ENCODE peak calls at places on chromosomes 12 and 14, in five cellular contexts. P, W, V, L and Q are unnamed samples.

GRCh38 chr12:98504368-98504617 is 11.1 kb upstream of the TMPO start:
- DNase-seq in P (no peak), L (no peak), W (no peak), V (no peak), Q (no peak)

GRCh38 chr14:63632932-63633514 is 8.6 kb downstream of the WDR89 start:
- DNase-seq in P (no peak), W (peak; percentile 70), L (no peak), V (peak; percentile 44), Q (peak; percentile 44)

GRCh38 chr12:25549120-25549519 is 4.0 kb downstream of the LMNTD1 start:
- DNase-seq in L (no peak), V (no peak), W (no peak), P (no peak), Q (no peak)

GRCh38 chr12:3218150-3218845 is 141.1 kb downstream of the TSPAN9 start:
- DNase-seq in W (no peak), L (no peak), V (peak; percentile 78), P (no peak), Q (peak; percentile 81)

GRCh38 chr12:71627438-71628002 is 36.1 kb downstream of the ZFC3H1 start:
- DNase-seq in W (no peak), L (no peak), P (no peak), V (no peak), Q (no peak)

GRCh38 chr14:80602931-80603330 is 338.6 kb downstream of the CEP128 start:
- DNase-seq in L (no peak), P (no peak), W (no peak), V (no peak), Q (no peak)

GRCh38 chr12:47942327-47943230 is 20.8 kb upstream of the TMEM106C start:
- DNase-seq in P (peak; percentile 38), V (no peak), W (no peak), L (peak; percentile 71), Q (no peak)

GRCh38 chr12:109967383-109968031 is 28.7 kb downstream of the GIT2 start:
- DNase-seq in L (peak; percentile 19), P (no peak), V (no peak), W (peak; percentile 85), Q (no peak)

GRCh38 chr12:60144395-60144794 is 548.6 kb downstream of the SLC16A7 start:
- DNase-seq in P (no peak), V (no peak), L (no peak), W (no peak), Q (no peak)

GRCh38 chr14:90439874-90440442 is 43.1 kb downstream of the CALM1 start:
- DNase-seq in V (no peak), P (no peak), W (no peak), L (no peak), Q (no peak)

GRCh38 chr14:51776102-51776894 is 84.1 kb upstream of the GNG2 start:
- DNase-seq in P (peak; percentile 43), V (peak; percentile 68), W (peak; percentile 72), L (peak; percentile 94), Q (peak; percentile 69)

GRCh38 chr12:2783936-2784600 is 10.7 kb upstream of the FKBP4 start:
- DNase-seq in V (peak; percentile 44), P (no peak), L (peak; percentile 64), W (peak; percentile 73), Q (peak; percentile 53)

GRCh38 chr14:104450811-104451401 is 128.7 kb upstream of the C14orf180 start:
- DNase-seq in V (no peak), L (no peak), P (no peak), W (no peak), Q (no peak)

GRCh38 chr14:77302926-77303325 is 17.8 kb downstream of the POMT2 start:
- DNase-seq in V (peak; percentile 77), P (no peak), L (peak; percentile 78), W (peak; percentile 32), Q (peak; percentile 95)

GRCh38 chr12:1218369-1218768 is 227.3 kb downstream of the ERC1 start:
- DNase-seq in V (no peak), W (no peak), P (no peak), L (no peak), Q (no peak)

GRCh38 chr12:80262372-80263170 is 163.2 kb downstream of the OTOGL start:
- DNase-seq in P (no peak), L (no peak), W (peak; percentile 27), V (peak; percentile 26), Q (no peak)

GRCh38 chr12:49903351-49903699 is 375 bp downstream of the FAIM2 start:
- DNase-seq in W (no peak), P (no peak), L (no peak), V (no peak), Q (no peak)

GRCh38 chr12:49901986-49902385 is 1.7 kb downstream of the FAIM2 start:
- DNase-seq in L (no peak), P (no peak), W (no peak), V (no peak), Q (no peak)

GRCh38 chr12:49904601-49905000 is 901 bp upstream of the FAIM2 start:
- DNase-seq in L (no peak), P (no peak), V (no peak), W (no peak), Q (no peak)

GRCh38 chr12:49902399-49903350 is 1.0 kb downstream of the FAIM2 start:
- DNase-seq in L (peak; percentile 92), V (no peak), W (no peak), P (no peak), Q (no peak)

GRCh38 chr12:49903700-49904423 is at the start of gene FAIM2:
- DNase-seq in W (no peak), V (peak; percentile 82), P (no peak), L (no peak), Q (peak; percentile 44)
- H2BK120ac ChIP-seq in W (no peak within 1 kb of the TSS), V (peak within 1 kb of the TSS; percentile 48), P (no peak within 1 kb of the TSS), L (no peak within 1 kb of the TSS), Q (no peak within 1 kb of the TSS)

GRCh38 chr12:64522807-64523206 is 70.9 kb downstream of the TBK1 start:
- DNase-seq in V (peak; percentile 22), W (no peak), P (no peak), L (no peak), Q (no peak)

GRCh38 chr12:64518396-64518795 is 66.5 kb downstream of the TBK1 start:
- DNase-seq in V (no peak), W (no peak), L (no peak), P (no peak), Q (no peak)

GRCh38 chr12:64521838-64522237 is 69.9 kb downstream of the TBK1 start:
- DNase-seq in V (no peak), W (no peak), P (no peak), L (no peak), Q (no peak)

GRCh38 chr12:64525461-64526160 is 73.7 kb downstream of the TBK1 start:
- DNase-seq in V (no peak), P (no peak), W (no peak), L (no peak), Q (no peak)

GRCh38 chr12:64522316-64522715 is 70.4 kb downstream of the TBK1 start:
- DNase-seq in P (no peak), V (peak; percentile 60), L (no peak), W (no peak), Q (peak; percentile 30)
- H2BK120ac ChIP-seq in P (peak overlapping the region; percentile 91), V (peak overlapping the region; percentile 93), L (peak overlapping the region; percentile 68), W (no peak overlapping the region), Q (no peak overlapping the region)

GRCh38 chr12:53752192-53752601 is 418 bp upstream of the CISTR start:
- DNase-seq in P (no peak), W (no peak), L (no peak), V (no peak), Q (no peak)
- H2BK120ac ChIP-seq in P (no peak overlapping the region), W (no peak overlapping the region), L (no peak overlapping the region), V (no peak overlapping the region), Q (no peak overlapping the region)

DNA sequence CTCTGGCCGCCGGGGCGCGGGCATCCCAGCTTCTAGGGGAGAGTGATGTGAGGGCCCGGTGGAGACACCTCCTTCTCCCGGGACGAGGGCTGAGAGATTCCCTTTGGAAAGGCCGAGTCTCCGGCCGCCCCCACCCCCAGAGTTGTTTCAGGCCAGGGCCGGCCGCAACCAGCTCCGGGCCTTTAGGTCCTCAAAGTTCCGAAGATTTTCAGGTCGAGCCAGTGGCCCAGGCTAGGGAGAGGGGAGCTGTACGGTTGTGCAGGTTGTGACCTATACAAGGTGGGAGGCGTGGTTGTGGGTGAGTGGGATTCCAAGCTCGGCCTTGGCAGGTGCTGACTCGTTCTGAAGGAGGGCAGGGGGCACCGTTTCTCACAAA is 18.4 kb upstream of the ANKRD33 start:
- DNase-seq in L (no peak), W (no peak), V (no peak), P (no peak), Q (no peak)
- H2BK120ac ChIP-seq in L (no peak overlapping the region), W (peak overlapping the region; percentile 3), V (no peak overlapping the region), P (peak overlapping the region; percentile 82), Q (no peak overlapping the region)

DNA sequence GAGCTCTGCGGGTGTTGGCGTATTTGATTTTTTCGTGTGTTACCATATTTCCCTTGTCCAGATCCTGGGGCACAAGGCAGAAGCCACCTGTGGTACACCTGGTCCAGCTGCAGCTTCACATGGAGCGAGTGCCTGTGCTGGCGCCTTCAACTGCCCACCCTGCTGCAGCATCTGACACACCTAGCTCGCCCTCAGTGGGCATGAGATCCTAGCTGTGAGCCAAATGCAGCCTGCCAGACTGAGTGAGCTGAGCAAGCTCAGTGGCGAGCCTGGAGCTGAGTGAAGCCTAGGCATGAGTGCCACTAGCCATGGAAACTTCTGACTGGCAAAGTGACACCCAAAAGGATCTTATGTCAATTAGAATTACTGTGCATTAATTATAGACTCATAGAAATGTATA is 1226.8 kb upstream of the FLRT2 start:
- DNase-seq in P (no peak), L (no peak), W (no peak), V (no peak), Q (no peak)
- H2BK120ac ChIP-seq in P (no peak overlapping the region), L (no peak overlapping the region), W (no peak overlapping the region), V (no peak overlapping the region), Q (no peak overlapping the region)

GRCh38 chr14:33539918-33540357 is 410.9 kb downstream of the EGLN3 start:
- DNase-seq in V (no peak), L (no peak), W (no peak), P (no peak), Q (no peak)

GRCh38 chr14:33529773-33530172 is 421.1 kb downstream of the EGLN3 start:
- DNase-seq in W (no peak), L (no peak), V (no peak), P (no peak), Q (no peak)

GRCh38 chr14:33530358-33530757 is 420.5 kb downstream of the EGLN3 start:
- DNase-seq in P (no peak), V (no peak), L (no peak), W (no peak), Q (no peak)

GRCh38 chr14:33532581-33532980 is 418.3 kb downstream of the EGLN3 start:
- DNase-seq in V (no peak), L (no peak), W (no peak), P (no peak), Q (no peak)

GRCh38 chr14:33534636-33535035 is 416.2 kb downstream of the EGLN3 start:
- DNase-seq in L (no peak), V (no peak), P (no peak), W (no peak), Q (peak; percentile 90)
- H2BK120ac ChIP-seq in L (no peak overlapping the region), V (no peak overlapping the region), P (no peak overlapping the region), W (no peak overlapping the region), Q (no peak overlapping the region)